ENCODE peak calls at places on chromosomes 2 and 18, in nine cellular contexts. One of them, this sample, is unnamed.

GRCh38 chr2:598043-598802 is 79.0 kb downstream of the TMEM18 start:
- DNase-seq in psoas muscle: no peak
- DNase-seq in cardiac muscle cell: peak; percentile 13
- DNase-seq in CD8-positive, alpha-beta T cell: no peak
- DNase-seq in CD8-positive, alpha-beta memory T cell: no peak
- DNase-seq in left ventricle myocardium inferior: no peak
- DNase-seq in right cardiac atrium: no peak
- DNase-seq in neuronal stem cell: no peak
- DNase-seq in A549: no peak
- DNase-seq in this sample: no peak

GRCh38 chr2:210198326-210198725 is 26.9 kb downstream of the ACADL start:
- DNase-seq in right cardiac atrium: no peak
- DNase-seq in CD8-positive, alpha-beta memory T cell: no peak
- DNase-seq in neuronal stem cell: no peak
- DNase-seq in psoas muscle: no peak
- DNase-seq in CD8-positive, alpha-beta T cell: no peak
- DNase-seq in left ventricle myocardium inferior: no peak
- DNase-seq in cardiac muscle cell: peak; percentile 37
- DNase-seq in A549: no peak
- DNase-seq in this sample: no peak

GRCh38 chr2:133123393-133123792 is 444.9 kb downstream of the NCKAP5 start:
- DNase-seq in A549: no peak
- DNase-seq in right cardiac atrium: no peak
- DNase-seq in CD8-positive, alpha-beta T cell: no peak
- DNase-seq in left ventricle myocardium inferior: no peak
- DNase-seq in neuronal stem cell: no peak
- DNase-seq in CD8-positive, alpha-beta memory T cell: no peak
- DNase-seq in cardiac muscle cell: no peak
- DNase-seq in psoas muscle: no peak
- DNase-seq in this sample: no peak

GRCh38 chr18:54806526-54806925 is 21.8 kb upstream of the RAB27B start:
- DNase-seq in CD8-positive, alpha-beta T cell: no peak
- DNase-seq in right cardiac atrium: no peak
- DNase-seq in cardiac muscle cell: peak; percentile 62
- DNase-seq in neuronal stem cell: no peak
- DNase-seq in CD8-positive, alpha-beta memory T cell: no peak
- DNase-seq in left ventricle myocardium inferior: no peak
- DNase-seq in A549: no peak
- DNase-seq in psoas muscle: no peak
- DNase-seq in this sample: no peak

GRCh38 chr2:15050483-15050882 is 418.0 kb downstream of the LRATD1 start:
- DNase-seq in psoas muscle: no peak
- DNase-seq in CD8-positive, alpha-beta memory T cell: no peak
- DNase-seq in neuronal stem cell: no peak
- DNase-seq in right cardiac atrium: no peak
- DNase-seq in cardiac muscle cell: no peak
- DNase-seq in left ventricle myocardium inferior: no peak
- DNase-seq in CD8-positive, alpha-beta T cell: no peak
- DNase-seq in A549: no peak
- DNase-seq in this sample: no peak

GRCh38 chr18:26335139-26335933 is 109.1 kb downstream of the TAF4B start:
- DNase-seq in neuronal stem cell: no peak
- DNase-seq in left ventricle myocardium inferior: no peak
- DNase-seq in CD8-positive, alpha-beta T cell: no peak
- DNase-seq in A549: no peak
- DNase-seq in CD8-positive, alpha-beta memory T cell: no peak
- DNase-seq in right cardiac atrium: no peak
- DNase-seq in psoas muscle: no peak
- DNase-seq in cardiac muscle cell: no peak
- DNase-seq in this sample: no peak

GRCh38 chr18:13252696-13253410 is 34.3 kb downstream of the LDLRAD4 start:
- DNase-seq in cardiac muscle cell: no peak
- DNase-seq in A549: no peak
- DNase-seq in CD8-positive, alpha-beta T cell: no peak
- DNase-seq in CD8-positive, alpha-beta memory T cell: no peak
- DNase-seq in neuronal stem cell: no peak
- DNase-seq in right cardiac atrium: no peak
- DNase-seq in left ventricle myocardium inferior: no peak
- DNase-seq in psoas muscle: no peak
- DNase-seq in this sample: no peak

GRCh38 chr18:74073957-74074356 is 73.7 kb downstream of the FBXO15 start:
- DNase-seq in A549: no peak
- DNase-seq in cardiac muscle cell: no peak
- DNase-seq in left ventricle myocardium inferior: no peak
- DNase-seq in psoas muscle: no peak
- DNase-seq in right cardiac atrium: no peak
- DNase-seq in neuronal stem cell: no peak
- DNase-seq in CD8-positive, alpha-beta T cell: no peak
- DNase-seq in CD8-positive, alpha-beta memory T cell: no peak
- DNase-seq in this sample: no peak

GRCh38 chr2:130374587-130375290 is 18.9 kb downstream of the PTPN18 start:
- DNase-seq in CD8-positive, alpha-beta T cell: no peak
- DNase-seq in psoas muscle: no peak
- DNase-seq in CD8-positive, alpha-beta memory T cell: no peak
- DNase-seq in cardiac muscle cell: peak; percentile 40
- DNase-seq in neuronal stem cell: no peak
- DNase-seq in right cardiac atrium: no peak
- DNase-seq in A549: no peak
- DNase-seq in left ventricle myocardium inferior: no peak
- DNase-seq in this sample: no peak

GRCh38 chr2:126663184-126663963 is 7.4 kb downstream of the GYPC start:
- DNase-seq in CD8-positive, alpha-beta T cell: no peak
- DNase-seq in A549: no peak
- DNase-seq in psoas muscle: no peak
- DNase-seq in left ventricle myocardium inferior: no peak
- DNase-seq in right cardiac atrium: no peak
- DNase-seq in cardiac muscle cell: no peak
- DNase-seq in CD8-positive, alpha-beta memory T cell: no peak
- DNase-seq in neuronal stem cell: no peak
- DNase-seq in this sample: no peak

GRCh38 chr2:126661001-126661400 is 5.0 kb downstream of the GYPC start:
- DNase-seq in CD8-positive, alpha-beta memory T cell: no peak
- DNase-seq in neuronal stem cell: no peak
- DNase-seq in psoas muscle: no peak
- DNase-seq in cardiac muscle cell: no peak
- DNase-seq in CD8-positive, alpha-beta T cell: no peak
- DNase-seq in left ventricle myocardium inferior: no peak
- DNase-seq in right cardiac atrium: no peak
- DNase-seq in A549: no peak
- DNase-seq in this sample: no peak

GRCh38 chr2:126664234-126664633 is 8.3 kb downstream of the GYPC start:
- DNase-seq in CD8-positive, alpha-beta T cell: no peak
- DNase-seq in CD8-positive, alpha-beta memory T cell: peak; percentile 58
- DNase-seq in neuronal stem cell: no peak
- DNase-seq in A549: no peak
- DNase-seq in cardiac muscle cell: no peak
- DNase-seq in psoas muscle: no peak
- DNase-seq in left ventricle myocardium inferior: no peak
- DNase-seq in right cardiac atrium: no peak
- DNase-seq in this sample: no peak

GRCh38 chr2:126661702-126662465 is 5.9 kb downstream of the GYPC start:
- DNase-seq in right cardiac atrium: no peak
- DNase-seq in CD8-positive, alpha-beta T cell: no peak
- DNase-seq in psoas muscle: no peak
- DNase-seq in A549: no peak
- DNase-seq in neuronal stem cell: no peak
- DNase-seq in cardiac muscle cell: no peak
- DNase-seq in left ventricle myocardium inferior: no peak
- DNase-seq in CD8-positive, alpha-beta memory T cell: no peak
- DNase-seq in this sample: no peak

DNA sequence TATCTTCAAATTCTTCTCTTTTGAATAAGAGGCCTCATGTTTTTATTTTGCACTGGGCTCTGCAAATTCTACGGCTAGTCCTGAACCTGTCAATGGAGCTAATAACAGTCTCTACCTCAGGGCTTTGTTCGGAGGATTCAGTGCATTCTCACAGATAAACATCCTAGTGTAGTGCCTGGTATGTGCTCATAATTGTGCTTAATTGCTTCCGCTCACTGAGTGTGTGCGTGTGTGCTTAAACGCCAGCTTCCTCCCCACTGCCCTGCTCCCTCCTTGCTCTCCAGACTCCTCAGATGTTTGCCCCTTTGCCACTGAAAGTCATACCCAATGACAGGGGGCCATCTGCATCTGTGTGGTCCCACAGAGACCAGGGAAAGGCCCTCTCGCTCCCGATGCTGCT is 6.7 kb downstream of the GYPC start:
- DNase-seq in CD8-positive, alpha-beta T cell: no peak
- DNase-seq in left ventricle myocardium inferior: no peak
- DNase-seq in A549: no peak
- DNase-seq in psoas muscle: no peak
- DNase-seq in neuronal stem cell: no peak
- DNase-seq in right cardiac atrium: no peak
- DNase-seq in cardiac muscle cell: no peak
- DNase-seq in CD8-positive, alpha-beta memory T cell: peak; percentile 38
- DNase-seq in this sample: no peak
- H3K27ac ChIP-seq in CD8-positive, alpha-beta T cell: peak overlapping the region; percentile 56
- H3K27ac ChIP-seq in left ventricle myocardium inferior: peak overlapping the region; percentile 98
- H3K27ac ChIP-seq in A549: no peak overlapping the region
- H3K27ac ChIP-seq in psoas muscle: no peak overlapping the region
- H3K27ac ChIP-seq in neuronal stem cell: no peak overlapping the region
- H3K27ac ChIP-seq in right cardiac atrium: no peak overlapping the region
- H3K27ac ChIP-seq in cardiac muscle cell: no peak overlapping the region
- H3K27ac ChIP-seq in CD8-positive, alpha-beta memory T cell: no peak overlapping the region
- H3K27ac ChIP-seq in this sample: no peak overlapping the region

DNA sequence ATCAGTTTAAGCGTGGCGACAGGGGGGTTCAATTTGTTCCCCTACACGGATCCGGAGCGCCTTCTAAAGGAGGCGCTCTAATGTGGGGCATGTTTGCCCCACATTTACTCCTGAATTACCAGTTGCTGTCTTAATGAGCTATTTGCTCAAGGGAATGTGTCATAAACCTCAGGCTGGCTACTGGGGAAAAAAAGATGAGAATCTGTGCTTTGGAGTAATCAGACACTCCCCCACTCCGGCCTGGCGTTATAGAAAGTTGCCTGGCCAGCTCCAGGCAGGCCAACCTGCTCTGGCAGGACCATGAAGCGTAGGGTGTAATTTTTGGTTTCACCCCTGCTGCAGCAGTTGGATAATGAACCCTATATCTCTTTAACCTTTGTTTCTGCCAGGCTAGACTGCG is 31.0 kb upstream of the MAP3K20 start:
- DNase-seq in right cardiac atrium: no peak
- DNase-seq in cardiac muscle cell: no peak
- DNase-seq in A549: no peak
- DNase-seq in CD8-positive, alpha-beta memory T cell: no peak
- DNase-seq in neuronal stem cell: no peak
- DNase-seq in psoas muscle: no peak
- DNase-seq in left ventricle myocardium inferior: no peak
- DNase-seq in CD8-positive, alpha-beta T cell: no peak
- DNase-seq in this sample: no peak
- H3K27ac ChIP-seq in right cardiac atrium: no peak overlapping the region
- H3K27ac ChIP-seq in cardiac muscle cell: no peak overlapping the region
- H3K27ac ChIP-seq in A549: peak overlapping the region; percentile 59
- H3K27ac ChIP-seq in CD8-positive, alpha-beta memory T cell: no peak overlapping the region
- H3K27ac ChIP-seq in neuronal stem cell: no peak overlapping the region
- H3K27ac ChIP-seq in psoas muscle: no peak overlapping the region
- H3K27ac ChIP-seq in left ventricle myocardium inferior: no peak overlapping the region
- H3K27ac ChIP-seq in CD8-positive, alpha-beta T cell: no peak overlapping the region
- H3K27ac ChIP-seq in this sample: no peak overlapping the region

GRCh38 chr2:86622409-86622877 is 1.2 kb downstream of the RNF103 start:
- DNase-seq in A549: no peak
- DNase-seq in psoas muscle: peak; percentile 59
- DNase-seq in CD8-positive, alpha-beta memory T cell: peak; percentile 28
- DNase-seq in CD8-positive, alpha-beta T cell: peak; percentile 7
- DNase-seq in left ventricle myocardium inferior: peak; percentile 21
- DNase-seq in right cardiac atrium: peak; percentile 60
- DNase-seq in cardiac muscle cell: peak; percentile 22
- DNase-seq in neuronal stem cell: peak; percentile 14
- DNase-seq in this sample: peak; percentile 38

GRCh38 chr2:86625096-86625495 is 1.4 kb upstream of the RNF103 start:
- DNase-seq in neuronal stem cell: peak; percentile 5
- DNase-seq in right cardiac atrium: no peak
- DNase-seq in CD8-positive, alpha-beta memory T cell: no peak
- DNase-seq in cardiac muscle cell: no peak
- DNase-seq in A549: no peak
- DNase-seq in psoas muscle: no peak
- DNase-seq in left ventricle myocardium inferior: no peak
- DNase-seq in CD8-positive, alpha-beta T cell: no peak
- DNase-seq in this sample: peak; percentile 53

GRCh38 chr2:86621290-86621943 is 2.2 kb downstream of the RNF103 start:
- DNase-seq in CD8-positive, alpha-beta T cell: no peak
- DNase-seq in left ventricle myocardium inferior: no peak
- DNase-seq in cardiac muscle cell: peak; percentile 14
- DNase-seq in right cardiac atrium: no peak
- DNase-seq in CD8-positive, alpha-beta memory T cell: no peak
- DNase-seq in neuronal stem cell: no peak
- DNase-seq in psoas muscle: no peak
- DNase-seq in A549: no peak
- DNase-seq in this sample: no peak

GRCh38 chr2:86623549-86624547 is at the start of gene RNF103:
- DNase-seq in CD8-positive, alpha-beta memory T cell: peak; percentile 90
- DNase-seq in CD8-positive, alpha-beta T cell: peak; percentile 92
- DNase-seq in left ventricle myocardium inferior: peak; percentile 98
- DNase-seq in A549: peak; percentile 89
- DNase-seq in psoas muscle: peak; percentile 98
- DNase-seq in neuronal stem cell: peak; percentile 87
- DNase-seq in right cardiac atrium: peak; percentile 99
- DNase-seq in cardiac muscle cell: peak; percentile 95
- DNase-seq in this sample: peak; percentile 93

DNA sequence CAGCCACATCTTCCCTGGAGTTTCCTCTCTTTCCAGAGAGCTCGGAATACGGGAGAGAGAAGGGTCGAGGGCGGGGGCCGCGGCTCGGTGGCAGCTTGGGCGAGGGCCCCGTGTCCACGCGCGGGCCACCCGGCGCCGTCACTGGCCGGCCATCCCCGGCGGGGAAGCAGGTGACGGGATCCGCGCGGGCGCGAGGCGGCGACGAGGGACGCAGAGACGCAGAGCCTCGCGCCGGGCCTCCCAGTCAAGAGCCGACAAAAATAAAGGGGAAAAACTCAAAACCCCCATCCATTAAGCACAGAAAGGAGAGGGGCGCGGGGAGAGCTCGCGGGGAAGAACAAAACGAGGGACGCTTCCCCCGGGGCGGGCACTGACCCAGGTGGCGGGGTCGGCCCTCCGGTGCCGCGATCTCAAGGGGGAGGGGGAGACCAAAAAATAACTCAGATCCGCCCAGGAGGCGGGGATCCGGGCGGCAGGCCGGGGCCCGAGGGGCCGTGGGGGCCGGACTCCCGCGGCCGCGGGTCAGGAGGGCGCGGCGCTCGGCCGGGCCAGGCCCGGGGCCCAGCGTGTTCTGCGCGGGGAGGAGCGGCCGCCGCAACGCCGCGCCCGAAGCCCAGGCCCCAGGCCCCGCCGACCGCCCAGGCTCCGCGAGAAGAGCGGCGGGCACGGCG is 652 bp downstream of the RNF103 start:
- DNase-seq in cardiac muscle cell: peak; percentile 11
- DNase-seq in psoas muscle: peak; percentile 82
- DNase-seq in A549: peak; percentile 53
- DNase-seq in neuronal stem cell: peak; percentile 33
- DNase-seq in right cardiac atrium: peak; percentile 84
- DNase-seq in CD8-positive, alpha-beta memory T cell: peak; percentile 50
- DNase-seq in left ventricle myocardium inferior: peak; percentile 71
- DNase-seq in CD8-positive, alpha-beta T cell: peak; percentile 26
- DNase-seq in this sample: peak; percentile 56
- H3K27ac ChIP-seq in cardiac muscle cell: peak overlapping the region; percentile 99
- H3K27ac ChIP-seq in psoas muscle: peak overlapping the region; percentile 99
- H3K27ac ChIP-seq in A549: peak overlapping the region; percentile 97
- H3K27ac ChIP-seq in neuronal stem cell: peak overlapping the region; percentile 96
- H3K27ac ChIP-seq in right cardiac atrium: peak overlapping the region; percentile 97
- H3K27ac ChIP-seq in CD8-positive, alpha-beta memory T cell: peak overlapping the region; percentile 76
- H3K27ac ChIP-seq in left ventricle myocardium inferior: peak overlapping the region; percentile 99
- H3K27ac ChIP-seq in CD8-positive, alpha-beta T cell: peak overlapping the region; percentile 91
- H3K27ac ChIP-seq in this sample: peak overlapping the region; percentile 90

GRCh38 chr2:236167297-236168109 is 683 bp downstream of the GBX2 start:
- DNase-seq in neuronal stem cell: peak; percentile 61
- DNase-seq in CD8-positive, alpha-beta memory T cell: no peak
- DNase-seq in left ventricle myocardium inferior: no peak
- DNase-seq in cardiac muscle cell: peak; percentile 64
- DNase-seq in psoas muscle: no peak
- DNase-seq in CD8-positive, alpha-beta T cell: no peak
- DNase-seq in right cardiac atrium: no peak
- DNase-seq in A549: peak; percentile 51
- DNase-seq in this sample: no peak
- H3K27ac ChIP-seq in neuronal stem cell: no peak overlapping the region
- H3K27ac ChIP-seq in CD8-positive, alpha-beta memory T cell: no peak overlapping the region
- H3K27ac ChIP-seq in left ventricle myocardium inferior: no peak overlapping the region
- H3K27ac ChIP-seq in cardiac muscle cell: no peak overlapping the region
- H3K27ac ChIP-seq in psoas muscle: no peak overlapping the region
- H3K27ac ChIP-seq in CD8-positive, alpha-beta T cell: no peak overlapping the region
- H3K27ac ChIP-seq in right cardiac atrium: no peak overlapping the region
- H3K27ac ChIP-seq in A549: peak overlapping the region; percentile 92
- H3K27ac ChIP-seq in this sample: no peak overlapping the region

This sample was measured in caudate nucleus.